ENCODE peak calls at places on chromosomes 2 and 18, in eight cellular contexts. One of them, this sample, is unnamed.

GRCh38 chr2:27079233-27080139 is 1.1 kb downstream of the EMILIN1 start:
- DNase-seq in SK-N-SH: peak; percentile 57
- DNase-seq in Peyer's patch: no peak
- DNase-seq in IMR-90: no peak
- DNase-seq in neural progenitor cell: no peak
- DNase-seq in tibial artery: no peak
- DNase-seq in cardiac muscle cell: no peak
- DNase-seq in left lung: no peak
- DNase-seq in this sample: no peak

GRCh38 chr2:231489990-231490389 is 25.7 kb upstream of the NCL start:
- DNase-seq in Peyer's patch: peak; percentile 55
- DNase-seq in tibial artery: no peak
- DNase-seq in cardiac muscle cell: no peak
- DNase-seq in left lung: no peak
- DNase-seq in SK-N-SH: no peak
- DNase-seq in neural progenitor cell: no peak
- DNase-seq in IMR-90: no peak
- DNase-seq in this sample: no peak

GRCh38 chr2:235414422-235414821 is 79.4 kb upstream of the AGAP1 start:
- DNase-seq in neural progenitor cell: no peak
- DNase-seq in left lung: no peak
- DNase-seq in IMR-90: no peak
- DNase-seq in tibial artery: no peak
- DNase-seq in Peyer's patch: no peak
- DNase-seq in cardiac muscle cell: no peak
- DNase-seq in SK-N-SH: no peak
- DNase-seq in this sample: no peak

GRCh38 chr18:36856815-36857214 is 27.9 kb downstream of the KIAA1328 start:
- DNase-seq in cardiac muscle cell: peak; percentile 1
- DNase-seq in Peyer's patch: no peak
- DNase-seq in tibial artery: no peak
- DNase-seq in left lung: no peak
- DNase-seq in IMR-90: no peak
- DNase-seq in neural progenitor cell: no peak
- DNase-seq in SK-N-SH: no peak
- DNase-seq in this sample: no peak

GRCh38 chr18:55419132-55419938 is 168.7 kb downstream of the TCF4 start:
- DNase-seq in left lung: no peak
- DNase-seq in tibial artery: no peak
- DNase-seq in SK-N-SH: no peak
- DNase-seq in IMR-90: peak; percentile 54
- DNase-seq in neural progenitor cell: peak; percentile 31
- DNase-seq in cardiac muscle cell: peak; percentile 16
- DNase-seq in Peyer's patch: no peak
- DNase-seq in this sample: no peak

GRCh38 chr2:136502660-136503059 is 262.7 kb upstream of the THSD7B start:
- DNase-seq in IMR-90: no peak
- DNase-seq in Peyer's patch: no peak
- DNase-seq in tibial artery: no peak
- DNase-seq in cardiac muscle cell: no peak
- DNase-seq in left lung: no peak
- DNase-seq in SK-N-SH: no peak
- DNase-seq in neural progenitor cell: no peak
- DNase-seq in this sample: no peak

GRCh38 chr2:36812196-36812595 is 115.7 kb downstream of the VIT start:
- DNase-seq in IMR-90: no peak
- DNase-seq in neural progenitor cell: peak; percentile 39
- DNase-seq in left lung: no peak
- DNase-seq in cardiac muscle cell: peak; percentile 18
- DNase-seq in Peyer's patch: no peak
- DNase-seq in tibial artery: no peak
- DNase-seq in SK-N-SH: peak; percentile 53
- DNase-seq in this sample: no peak

GRCh38 chr2:86143307-86143706 is 37.3 kb downstream of the PTCD3 start:
- DNase-seq in left lung: no peak
- DNase-seq in IMR-90: no peak
- DNase-seq in SK-N-SH: no peak
- DNase-seq in neural progenitor cell: no peak
- DNase-seq in Peyer's patch: no peak
- DNase-seq in cardiac muscle cell: no peak
- DNase-seq in tibial artery: no peak
- DNase-seq in this sample: no peak

GRCh38 chr2:159054985-159055384 is 86.5 kb downstream of the TANC1 start:
- DNase-seq in SK-N-SH: no peak
- DNase-seq in cardiac muscle cell: no peak
- DNase-seq in left lung: no peak
- DNase-seq in neural progenitor cell: no peak
- DNase-seq in tibial artery: no peak
- DNase-seq in IMR-90: no peak
- DNase-seq in Peyer's patch: no peak
- DNase-seq in this sample: no peak

GRCh38 chr2:32632089-32632488 is 4.2 kb downstream of the TTC27 start:
- DNase-seq in IMR-90: peak; percentile 63
- DNase-seq in neural progenitor cell: no peak
- DNase-seq in Peyer's patch: no peak
- DNase-seq in cardiac muscle cell: no peak
- DNase-seq in SK-N-SH: no peak
- DNase-seq in left lung: no peak
- DNase-seq in tibial artery: no peak
- DNase-seq in this sample: no peak

GRCh38 chr2:46535360-46535759 is 56.0 kb downstream of the TMEM247 start:
- DNase-seq in tibial artery: no peak
- DNase-seq in Peyer's patch: peak; percentile 76
- DNase-seq in cardiac muscle cell: no peak
- DNase-seq in left lung: no peak
- DNase-seq in SK-N-SH: no peak
- DNase-seq in IMR-90: no peak
- DNase-seq in neural progenitor cell: no peak
- DNase-seq in this sample: peak; percentile 63

GRCh38 chr2:81979051-81979450 is 1674.5 kb upstream of the LRRTM1 start:
- DNase-seq in neural progenitor cell: no peak
- DNase-seq in cardiac muscle cell: no peak
- DNase-seq in SK-N-SH: no peak
- DNase-seq in tibial artery: no peak
- DNase-seq in IMR-90: no peak
- DNase-seq in Peyer's patch: no peak
- DNase-seq in left lung: no peak
- DNase-seq in this sample: no peak

GRCh38 chr18:58314284-58314683 is 270.3 kb downstream of the NEDD4L start:
- DNase-seq in left lung: no peak
- DNase-seq in cardiac muscle cell: no peak
- DNase-seq in tibial artery: peak; percentile 70
- DNase-seq in neural progenitor cell: no peak
- DNase-seq in Peyer's patch: peak; percentile 74
- DNase-seq in SK-N-SH: no peak
- DNase-seq in IMR-90: peak; percentile 95
- DNase-seq in this sample: no peak

GRCh38 chr18:58493516-58494253 is 135.2 kb downstream of the ALPK2 start:
- DNase-seq in left lung: no peak
- DNase-seq in neural progenitor cell: peak; percentile 85
- DNase-seq in cardiac muscle cell: peak; percentile 79
- DNase-seq in SK-N-SH: peak; percentile 74
- DNase-seq in IMR-90: peak; percentile 84
- DNase-seq in tibial artery: peak; percentile 72
- DNase-seq in Peyer's patch: peak; percentile 87
- DNase-seq in this sample: peak; percentile 35

DNA sequence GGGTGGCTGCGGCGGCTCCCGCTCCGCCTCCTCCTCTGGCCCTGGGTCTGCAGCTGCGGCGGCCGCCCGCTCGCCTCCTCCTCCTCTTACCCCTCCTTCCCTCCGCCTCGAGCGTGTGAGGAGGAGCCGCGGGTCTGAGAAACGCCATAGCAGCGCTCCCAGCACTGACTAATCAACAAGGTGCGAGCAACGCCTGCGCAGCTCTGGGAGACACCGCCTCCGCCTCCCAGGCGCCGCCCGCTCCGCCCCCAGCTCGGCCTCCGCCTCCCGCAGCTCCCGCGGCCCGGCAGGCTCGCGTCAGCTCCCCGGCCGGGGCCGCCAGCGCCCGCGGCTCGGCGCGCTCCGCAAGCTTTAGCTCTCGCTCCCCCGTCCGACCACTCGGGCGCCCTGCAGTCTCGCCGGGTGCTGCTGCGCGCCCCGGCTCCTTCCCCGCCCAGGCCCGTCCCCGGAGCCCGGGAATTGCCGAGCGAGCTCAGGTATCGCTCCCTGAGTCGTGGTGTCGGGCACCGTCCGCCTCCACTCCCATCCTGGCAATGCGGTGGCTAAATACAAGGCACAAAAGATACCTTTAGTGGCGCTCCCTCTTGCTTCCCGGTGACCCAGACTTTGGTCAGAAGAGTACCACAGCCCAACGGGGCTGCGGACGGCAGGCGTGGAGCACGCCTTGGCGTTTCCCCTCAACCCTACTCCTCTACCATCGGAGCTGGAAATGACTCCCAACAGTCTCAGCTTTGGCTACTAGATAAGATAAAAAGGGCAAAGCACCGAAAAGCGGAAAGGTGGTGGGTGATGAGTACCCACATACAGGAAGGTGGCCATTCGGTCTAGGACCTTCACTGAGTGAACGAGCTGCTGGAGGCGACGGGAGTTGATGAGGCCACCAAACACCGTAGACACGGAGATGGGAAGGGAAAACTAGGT is at the start of gene GAREM1:
- DNase-seq in SK-N-SH: peak; percentile 97
- DNase-seq in Peyer's patch: peak; percentile 95
- DNase-seq in IMR-90: peak; percentile 98
- DNase-seq in cardiac muscle cell: peak; percentile 98
- DNase-seq in tibial artery: peak; percentile 98
- DNase-seq in left lung: peak; percentile 95
- DNase-seq in neural progenitor cell: peak; percentile 98
- DNase-seq in this sample: peak; percentile 79
- H3K27me3 ChIP-seq in SK-N-SH: no peaks in the 10 kb centered on the region
- H3K27me3 ChIP-seq in Peyer's patch: no peaks in the 10 kb centered on the region
- H3K27me3 ChIP-seq in IMR-90: peaks cover 5% of the 10 kb centered on the region
- H3K27me3 ChIP-seq in cardiac muscle cell: peaks cover 16% of the 10 kb centered on the region
- H3K27me3 ChIP-seq in tibial artery: no peaks in the 10 kb centered on the region
- H3K27me3 ChIP-seq in left lung: no peaks in the 10 kb centered on the region
- H3K27me3 ChIP-seq in neural progenitor cell: peaks cover 25% of the 10 kb centered on the region
- H3K27me3 ChIP-seq in this sample: peaks cover 9% of the 10 kb centered on the region

GRCh38 chr2:229765721-229766120 is 51.4 kb upstream of the DNER start:
- DNase-seq in SK-N-SH: no peak
- DNase-seq in left lung: no peak
- DNase-seq in Peyer's patch: no peak
- DNase-seq in tibial artery: no peak
- DNase-seq in neural progenitor cell: peak; percentile 59
- DNase-seq in cardiac muscle cell: no peak
- DNase-seq in IMR-90: no peak
- DNase-seq in this sample: no peak

GRCh38 chr2:229768235-229768634 is 53.9 kb upstream of the DNER start:
- DNase-seq in left lung: no peak
- DNase-seq in SK-N-SH: no peak
- DNase-seq in neural progenitor cell: no peak
- DNase-seq in Peyer's patch: no peak
- DNase-seq in cardiac muscle cell: no peak
- DNase-seq in tibial artery: no peak
- DNase-seq in IMR-90: peak; percentile 46
- DNase-seq in this sample: no peak
- H3K36me3 ChIP-seq in left lung: peaks cover 100% of the 10 kb centered on the region
- H3K36me3 ChIP-seq in SK-N-SH: peaks cover 91% of the 10 kb centered on the region
- H3K36me3 ChIP-seq in neural progenitor cell: peaks cover 31% of the 10 kb centered on the region
- H3K36me3 ChIP-seq in Peyer's patch: no peaks in the 10 kb centered on the region
- H3K36me3 ChIP-seq in cardiac muscle cell: peaks cover 66% of the 10 kb centered on the region
- H3K36me3 ChIP-seq in tibial artery: peaks cover 100% of the 10 kb centered on the region
- H3K36me3 ChIP-seq in IMR-90: peaks cover 37% of the 10 kb centered on the region
- H3K36me3 ChIP-seq in this sample: peaks cover 35% of the 10 kb centered on the region

GRCh38 chr2:219482674-219483405 is 15.9 kb upstream of the GMPPA start:
- DNase-seq in Peyer's patch: no peak
- DNase-seq in cardiac muscle cell: no peak
- DNase-seq in tibial artery: no peak
- DNase-seq in left lung: peak; percentile 58
- DNase-seq in IMR-90: no peak
- DNase-seq in SK-N-SH: no peak
- DNase-seq in neural progenitor cell: no peak
- DNase-seq in this sample: no peak

GRCh38 chr2:219483451-219484342 is 15.0 kb upstream of the GMPPA start:
- DNase-seq in Peyer's patch: no peak
- DNase-seq in cardiac muscle cell: no peak
- DNase-seq in IMR-90: no peak
- DNase-seq in SK-N-SH: no peak
- DNase-seq in tibial artery: no peak
- DNase-seq in neural progenitor cell: peak; percentile 26
- DNase-seq in left lung: peak; percentile 73
- DNase-seq in this sample: no peak

GRCh38 chr2:219484343-219485200 is 14.1 kb upstream of the GMPPA start:
- DNase-seq in neural progenitor cell: peak; percentile 63
- DNase-seq in SK-N-SH: no peak
- DNase-seq in Peyer's patch: no peak
- DNase-seq in tibial artery: no peak
- DNase-seq in IMR-90: no peak
- DNase-seq in left lung: peak; percentile 73
- DNase-seq in cardiac muscle cell: peak; percentile 67
- DNase-seq in this sample: no peak

GRCh38 chr2:219486424-219486959 is 12.2 kb upstream of the GMPPA start:
- DNase-seq in neural progenitor cell: peak; percentile 70
- DNase-seq in tibial artery: no peak
- DNase-seq in cardiac muscle cell: peak; percentile 13
- DNase-seq in SK-N-SH: no peak
- DNase-seq in IMR-90: no peak
- DNase-seq in left lung: peak; percentile 35
- DNase-seq in Peyer's patch: no peak
- DNase-seq in this sample: no peak

GRCh38 chr2:219485201-219485580 is 13.5 kb upstream of the GMPPA start:
- DNase-seq in left lung: peak; percentile 53
- DNase-seq in SK-N-SH: no peak
- DNase-seq in cardiac muscle cell: peak; percentile 26
- DNase-seq in Peyer's patch: no peak
- DNase-seq in neural progenitor cell: no peak
- DNase-seq in tibial artery: no peak
- DNase-seq in IMR-90: no peak
- DNase-seq in this sample: no peak
- H3K27me3 ChIP-seq in left lung: peaks cover 33% of the 10 kb centered on the region
- H3K27me3 ChIP-seq in SK-N-SH: no peaks in the 10 kb centered on the region
- H3K27me3 ChIP-seq in cardiac muscle cell: peaks cover 5% of the 10 kb centered on the region
- H3K27me3 ChIP-seq in Peyer's patch: peaks cover 23% of the 10 kb centered on the region
- H3K27me3 ChIP-seq in neural progenitor cell: peaks cover 71% of the 10 kb centered on the region
- H3K27me3 ChIP-seq in tibial artery: peaks cover 3% of the 10 kb centered on the region
- H3K27me3 ChIP-seq in IMR-90: no peaks in the 10 kb centered on the region
- H3K27me3 ChIP-seq in this sample: peaks cover 22% of the 10 kb centered on the region

GRCh38 chr2:177888581-177888980 is 184.0 kb downstream of the PDE11A start:
- DNase-seq in SK-N-SH: no peak
- DNase-seq in IMR-90: no peak
- DNase-seq in cardiac muscle cell: no peak
- DNase-seq in tibial artery: no peak
- DNase-seq in left lung: no peak
- DNase-seq in neural progenitor cell: no peak
- DNase-seq in Peyer's patch: no peak
- DNase-seq in this sample: no peak

GRCh38 chr2:177894546-177894945 is 178.0 kb downstream of the PDE11A start:
- DNase-seq in IMR-90: no peak
- DNase-seq in cardiac muscle cell: no peak
- DNase-seq in tibial artery: no peak
- DNase-seq in SK-N-SH: no peak
- DNase-seq in left lung: no peak
- DNase-seq in Peyer's patch: no peak
- DNase-seq in neural progenitor cell: no peak
- DNase-seq in this sample: no peak

GRCh38 chr2:177893880-177894279 is 178.7 kb downstream of the PDE11A start:
- DNase-seq in tibial artery: no peak
- DNase-seq in neural progenitor cell: no peak
- DNase-seq in left lung: no peak
- DNase-seq in cardiac muscle cell: no peak
- DNase-seq in SK-N-SH: no peak
- DNase-seq in IMR-90: no peak
- DNase-seq in Peyer's patch: no peak
- DNase-seq in this sample: no peak

GRCh38 chr2:177889812-177890460 is 182.6 kb downstream of the PDE11A start:
- DNase-seq in SK-N-SH: no peak
- DNase-seq in IMR-90: no peak
- DNase-seq in tibial artery: no peak
- DNase-seq in left lung: no peak
- DNase-seq in cardiac muscle cell: no peak
- DNase-seq in Peyer's patch: no peak
- DNase-seq in neural progenitor cell: no peak
- DNase-seq in this sample: no peak

GRCh38 chr2:177891533-177891932 is 181.0 kb downstream of the PDE11A start:
- DNase-seq in tibial artery: no peak
- DNase-seq in IMR-90: no peak
- DNase-seq in cardiac muscle cell: no peak
- DNase-seq in neural progenitor cell: no peak
- DNase-seq in Peyer's patch: no peak
- DNase-seq in SK-N-SH: no peak
- DNase-seq in left lung: no peak
- DNase-seq in this sample: no peak
- H3K36me3 ChIP-seq in tibial artery: no peaks in the 10 kb centered on the region
- H3K36me3 ChIP-seq in IMR-90: no peaks in the 10 kb centered on the region
- H3K36me3 ChIP-seq in cardiac muscle cell: no peaks in the 10 kb centered on the region
- H3K36me3 ChIP-seq in neural progenitor cell: no peaks in the 10 kb centered on the region
- H3K36me3 ChIP-seq in Peyer's patch: no peaks in the 10 kb centered on the region
- H3K36me3 ChIP-seq in SK-N-SH: no peaks in the 10 kb centered on the region
- H3K36me3 ChIP-seq in left lung: no peaks in the 10 kb centered on the region
- H3K36me3 ChIP-seq in this sample: no peaks in the 10 kb centered on the region

This sample was measured in CD8-positive, alpha-beta memory T cell.